ENCODE peak calls at places on chromosomes 7 and 10, in five cellular contexts. One of them, this sample, is unnamed.

GRCh38 chr10:60742512-60742911 is 35.8 kb upstream of the CDK1 start:
- DNase-seq in breast epithelium: no peak
- DNase-seq in transverse colon: no peak
- DNase-seq in stomach: no peak
- DNase-seq in HepG2: no peak
- DNase-seq in this sample: no peak

GRCh38 chr10:80462986-80463741 is 9.1 kb downstream of the TSPAN14 start:
- DNase-seq in breast epithelium: no peak
- DNase-seq in transverse colon: no peak
- DNase-seq in stomach: no peak
- DNase-seq in HepG2: no peak
- DNase-seq in this sample: no peak

GRCh38 chr10:122051609-122052385 is 62.8 kb downstream of the TACC2 start:
- DNase-seq in breast epithelium: peak
- DNase-seq in transverse colon: peak
- DNase-seq in stomach: peak
- DNase-seq in HepG2: peak
- DNase-seq in this sample: peak

GRCh38 chr10:73019100-73019499 is 64.5 kb upstream of the PLA2G12B start:
- DNase-seq in breast epithelium: no peak
- DNase-seq in transverse colon: no peak
- DNase-seq in stomach: no peak
- DNase-seq in HepG2: no peak
- DNase-seq in this sample: no peak

GRCh38 chr10:123607386-123607785 is 58.8 kb upstream of the GPR26 start:
- DNase-seq in breast epithelium: no peak
- DNase-seq in transverse colon: no peak
- DNase-seq in stomach: no peak
- DNase-seq in HepG2: no peak
- DNase-seq in this sample: no peak

GRCh38 chr7:148856035-148856881 is 27.8 kb downstream of the EZH2 start:
- DNase-seq in breast epithelium: no peak
- DNase-seq in transverse colon: peak
- DNase-seq in stomach: peak
- DNase-seq in HepG2: peak
- DNase-seq in this sample: peak

GRCh38 chr7:120857558-120858298 is at the start of gene TSPAN12:
- DNase-seq in breast epithelium: peak
- DNase-seq in transverse colon: peak
- DNase-seq in stomach: peak
- DNase-seq in HepG2: peak
- DNase-seq in this sample: peak

GRCh38 chr10:71840936-71841335 is 10.1 kb downstream of the PSAP start:
- DNase-seq in breast epithelium: no peak
- DNase-seq in transverse colon: no peak
- DNase-seq in stomach: no peak
- DNase-seq in HepG2: no peak
- DNase-seq in this sample: no peak

GRCh38 chr7:44608916-44609648 is 2.7 kb downstream of the OGDH start:
- DNase-seq in breast epithelium: no peak
- DNase-seq in transverse colon: no peak
- DNase-seq in stomach: no peak
- DNase-seq in HepG2: no peak
- DNase-seq in this sample: no peak

GRCh38 chr10:44576715-44577191 is 191.9 kb upstream of the CXCL12 start:
- DNase-seq in breast epithelium: peak
- DNase-seq in transverse colon: no peak
- DNase-seq in stomach: no peak
- DNase-seq in HepG2: no peak
- DNase-seq in this sample: no peak

GRCh38 chr10:111648046-111648445 is 535.5 kb downstream of the GPAM start:
- DNase-seq in breast epithelium: no peak
- DNase-seq in transverse colon: no peak
- DNase-seq in stomach: no peak
- DNase-seq in HepG2: no peak
- DNase-seq in this sample: no peak

GRCh38 chr10:44924261-44925040 is 13.3 kb downstream of the TMEM72 start:
- DNase-seq in breast epithelium: no peak
- DNase-seq in transverse colon: no peak
- DNase-seq in stomach: no peak
- DNase-seq in HepG2: no peak
- DNase-seq in this sample: no peak

GRCh38 chr10:2953495-2953894 is 113.9 kb upstream of the PFKP start:
- DNase-seq in breast epithelium: no peak
- DNase-seq in transverse colon: no peak
- DNase-seq in stomach: no peak
- DNase-seq in HepG2: no peak
- DNase-seq in this sample: no peak

GRCh38 chr7:29957521-29957920 is 32.1 kb downstream of the SCRN1 start:
- DNase-seq in breast epithelium: no peak
- DNase-seq in transverse colon: no peak
- DNase-seq in stomach: no peak
- DNase-seq in HepG2: peak
- DNase-seq in this sample: no peak

GRCh38 chr7:29953735-29954347 is 35.8 kb downstream of the SCRN1 start:
- DNase-seq in breast epithelium: no peak
- DNase-seq in transverse colon: no peak
- DNase-seq in stomach: no peak
- DNase-seq in HepG2: no peak
- DNase-seq in this sample: no peak

GRCh38 chr7:29956477-29956836 is 33.1 kb downstream of the SCRN1 start:
- DNase-seq in breast epithelium: no peak
- DNase-seq in transverse colon: no peak
- DNase-seq in stomach: no peak
- DNase-seq in HepG2: no peak
- DNase-seq in this sample: no peak

GRCh38 chr7:29955799-29956476 is 33.7 kb downstream of the SCRN1 start:
- DNase-seq in breast epithelium: no peak
- DNase-seq in transverse colon: peak
- DNase-seq in stomach: no peak
- DNase-seq in HepG2: no peak
- DNase-seq in this sample: no peak

DNA sequence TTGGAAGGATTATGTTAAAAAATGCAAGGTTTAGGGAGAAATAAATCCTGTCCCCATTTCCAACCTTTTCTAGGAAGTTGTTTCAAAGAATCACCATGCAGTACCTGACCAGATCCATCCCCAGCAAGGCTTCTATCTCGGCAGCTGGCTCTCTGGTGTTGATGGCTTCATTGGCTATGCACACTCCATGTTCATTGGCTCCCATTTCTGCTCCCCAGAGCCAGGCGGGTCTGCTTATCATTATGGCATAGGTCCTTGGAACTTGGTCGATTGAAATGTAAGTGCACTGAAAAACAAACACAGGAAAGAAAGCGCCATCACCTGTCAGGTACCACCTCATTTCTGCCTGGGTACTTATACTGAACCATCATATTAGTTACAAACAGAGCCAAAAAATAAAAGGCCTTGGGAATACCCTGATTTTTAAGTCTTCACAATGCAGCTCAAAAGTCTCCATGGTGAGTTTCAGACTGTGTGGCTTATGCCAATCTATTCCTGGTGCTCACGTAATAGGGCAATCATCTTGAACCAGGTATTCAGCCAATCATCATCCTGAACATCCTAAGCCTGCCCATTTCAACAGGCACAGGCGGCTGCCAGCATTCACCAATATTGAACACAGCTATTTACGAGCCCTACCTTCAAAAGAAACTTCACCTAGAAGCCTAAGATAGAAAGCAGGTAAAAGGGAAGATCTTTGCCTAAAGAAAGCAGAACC is 34.4 kb downstream of the SCRN1 start:
- DNase-seq in breast epithelium: no peak
- DNase-seq in transverse colon: no peak
- DNase-seq in stomach: no peak
- DNase-seq in HepG2: no peak
- DNase-seq in this sample: no peak
- TF ChIP-seq CTCF in breast epithelium: no peak
- TF ChIP-seq CTCF in transverse colon: no peak
- TF ChIP-seq CTCF in stomach: no peak
- TF ChIP-seq CTCF in HepG2: no peak
- TF ChIP-seq CTCF in this sample: no peak

GRCh38 chr7:144517762-144518161 is 114.3 kb upstream of the NOBOX start:
- DNase-seq in breast epithelium: no peak
- DNase-seq in transverse colon: no peak
- DNase-seq in stomach: no peak
- DNase-seq in HepG2: no peak
- DNase-seq in this sample: no peak

GRCh38 chr7:144515430-144515829 is 111.9 kb upstream of the NOBOX start:
- DNase-seq in breast epithelium: no peak
- DNase-seq in transverse colon: no peak
- DNase-seq in stomach: no peak
- DNase-seq in HepG2: no peak
- DNase-seq in this sample: no peak

GRCh38 chr7:144519900-144520299 is 116.4 kb upstream of the NOBOX start:
- DNase-seq in breast epithelium: no peak
- DNase-seq in transverse colon: no peak
- DNase-seq in stomach: no peak
- DNase-seq in HepG2: no peak
- DNase-seq in this sample: no peak

GRCh38 chr7:144513332-144513731 is 109.8 kb upstream of the NOBOX start:
- DNase-seq in breast epithelium: no peak
- DNase-seq in transverse colon: no peak
- DNase-seq in stomach: no peak
- DNase-seq in HepG2: no peak
- DNase-seq in this sample: no peak

DNA sequence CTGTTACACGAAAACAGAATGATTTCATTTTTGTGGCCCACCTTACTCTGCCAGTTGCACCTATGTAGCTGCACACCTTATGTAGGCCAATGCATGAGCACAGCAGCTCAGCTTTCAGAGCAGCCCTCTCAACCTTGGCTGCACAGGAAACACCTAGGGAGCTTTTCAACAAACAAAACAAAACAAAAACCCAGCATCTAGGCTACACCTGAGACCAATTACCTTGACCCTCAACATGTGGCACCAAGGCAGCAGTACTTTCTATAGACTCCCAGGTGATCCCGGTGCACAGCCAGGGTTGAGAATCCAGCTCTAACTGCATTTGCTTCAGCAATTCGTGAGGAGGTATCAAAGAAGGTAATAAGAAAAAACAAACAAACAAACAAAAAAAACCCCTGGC is 113.2 kb upstream of the NOBOX start:
- DNase-seq in breast epithelium: no peak
- DNase-seq in transverse colon: no peak
- DNase-seq in stomach: no peak
- DNase-seq in HepG2: no peak
- DNase-seq in this sample: no peak
- H3K4me3 ChIP-seq in breast epithelium: no peak
- H3K4me3 ChIP-seq in transverse colon: no peak
- H3K4me3 ChIP-seq in stomach: no peak
- H3K4me3 ChIP-seq in HepG2: no peak
- H3K4me3 ChIP-seq in this sample: no peak

DNA sequence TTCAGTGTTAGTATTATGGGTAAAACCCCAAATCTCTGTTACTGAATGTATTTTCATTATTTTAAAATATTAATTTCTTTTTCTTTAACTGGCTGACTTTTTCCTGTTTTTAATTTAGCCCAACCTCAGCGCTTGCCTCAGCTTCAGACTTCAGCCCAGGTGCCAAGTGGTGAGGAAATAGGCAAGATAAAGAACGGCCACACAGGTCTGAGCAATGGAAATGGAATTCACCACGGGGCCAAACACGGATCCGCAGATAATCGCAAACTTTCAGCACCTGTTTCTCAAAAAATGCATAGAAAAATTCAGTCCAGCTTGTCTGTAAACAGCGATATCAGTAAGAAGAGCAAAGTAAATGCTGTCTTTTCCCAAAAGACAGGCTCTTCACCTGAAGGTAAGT is 57.5 kb downstream of the MDFIC start:
- DNase-seq in breast epithelium: peak
- DNase-seq in transverse colon: no peak
- DNase-seq in stomach: peak
- DNase-seq in HepG2: no peak
- DNase-seq in this sample: no peak
- TF ChIP-seq POLR2AphosphoS5 in breast epithelium: no peak
- TF ChIP-seq POLR2AphosphoS5 in transverse colon: no peak
- TF ChIP-seq POLR2AphosphoS5 in stomach: no peak
- TF ChIP-seq POLR2AphosphoS5 in HepG2: no peak
- TF ChIP-seq POLR2AphosphoS5 in this sample: no peak

GRCh38 chr7:87310790-87311419 is 34.6 kb upstream of the CROT start:
- DNase-seq in breast epithelium: no peak
- DNase-seq in transverse colon: no peak
- DNase-seq in stomach: no peak
- DNase-seq in HepG2: peak
- DNase-seq in this sample: no peak

GRCh38 chr7:87316097-87316700 is 29.3 kb upstream of the CROT start:
- DNase-seq in breast epithelium: no peak
- DNase-seq in transverse colon: no peak
- DNase-seq in stomach: no peak
- DNase-seq in HepG2: no peak
- DNase-seq in this sample: no peak

GRCh38 chr7:87316846-87317545 is 28.5 kb upstream of the CROT start:
- DNase-seq in breast epithelium: peak
- DNase-seq in transverse colon: no peak
- DNase-seq in stomach: no peak
- DNase-seq in HepG2: peak
- DNase-seq in this sample: peak

GRCh38 chr7:87317691-87318245 is 27.7 kb upstream of the CROT start:
- DNase-seq in breast epithelium: no peak
- DNase-seq in transverse colon: no peak
- DNase-seq in stomach: no peak
- DNase-seq in HepG2: no peak
- DNase-seq in this sample: peak

GRCh38 chr7:87312215-87312865 is 33.1 kb upstream of the CROT start:
- DNase-seq in breast epithelium: peak
- DNase-seq in transverse colon: peak
- DNase-seq in stomach: peak
- DNase-seq in HepG2: peak
- DNase-seq in this sample: peak
- TF ChIP-seq CTCF in breast epithelium: peak
- TF ChIP-seq CTCF in transverse colon: peak
- TF ChIP-seq CTCF in stomach: peak
- TF ChIP-seq CTCF in HepG2: peak
- TF ChIP-seq CTCF in this sample: peak

DNA sequence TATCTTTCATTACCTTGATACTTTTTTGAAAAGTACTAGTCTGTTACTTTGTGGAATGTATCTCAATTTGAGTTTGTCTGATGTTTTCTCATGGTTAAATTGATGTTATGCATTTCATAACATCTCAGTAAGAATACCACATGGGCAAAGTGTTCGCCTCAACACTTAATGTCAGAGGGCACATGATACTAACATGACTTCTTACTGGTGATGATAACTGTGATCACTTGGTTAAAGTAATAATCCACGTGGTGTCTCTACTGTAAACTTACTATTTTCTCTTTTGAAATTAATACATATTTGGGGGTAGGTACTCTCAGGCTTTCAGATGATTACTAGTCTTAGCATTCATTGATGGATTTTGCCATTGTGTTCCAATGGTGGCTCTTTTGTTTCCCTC is 2.2 kb downstream of the SDHAF3 start:
- DNase-seq in breast epithelium: no peak
- DNase-seq in transverse colon: no peak
- DNase-seq in stomach: no peak
- DNase-seq in HepG2: no peak
- DNase-seq in this sample: no peak
- H3K4me3 ChIP-seq in breast epithelium: no peak
- H3K4me3 ChIP-seq in transverse colon: no peak
- H3K4me3 ChIP-seq in stomach: no peak
- H3K4me3 ChIP-seq in HepG2: no peak
- H3K4me3 ChIP-seq in this sample: no peak

This sample was measured in prostate gland.